ENCODE peak calls at places on chromosomes 12 and 14, in five cellular contexts. O is H1, D is H9, K is neuronal stem cell, X is trophoblast cell. U is an unnamed sample.

GRCh38 chr12:87092421-87092820 is 836.2 kb upstream of the MGAT4C start:
- DNase-seq in X (no peak), K (no peak), O (no peak), D (no peak), U (no peak)

GRCh38 chr14:80644826-80645225 is 296.7 kb downstream of the CEP128 start:
- DNase-seq in K (no peak), D (no peak), X (no peak), O (no peak), U (no peak)

GRCh38 chr14:48536318-48536717 is 860.9 kb upstream of the MDGA2 start:
- DNase-seq in K (peak), X (no peak), O (peak), D (peak), U (no peak)

GRCh38 chr12:119775246-119775895 is 101.7 kb downstream of the CIT start:
- DNase-seq in X (no peak), D (peak), O (no peak), K (no peak), U (no peak)

GRCh38 chr12:117155278-117156060 is 34.8 kb downstream of the FBXO21 start:
- DNase-seq in K (peak), X (peak), D (peak), O (peak), U (peak)

GRCh38 chr12:98821849-98822248 is 176.8 kb downstream of the APAF1 start:
- DNase-seq in D (no peak), X (no peak), O (no peak), K (no peak), U (no peak)

GRCh38 chr14:103828315-103828967 is 18.9 kb downstream of the PPP1R13B start:
- DNase-seq in X (no peak), K (no peak), O (no peak), D (no peak), U (no peak)

GRCh38 chr12:24562761-24563392 is 386.0 kb downstream of the BCAT1 start:
- DNase-seq in K (peak), D (peak), X (no peak), O (peak), U (peak)

GRCh38 chr14:64400829-64401459 is 12.8 kb downstream of the MTHFD1 start:
- DNase-seq in X (no peak), K (no peak), D (no peak), O (no peak), U (no peak)

DNA sequence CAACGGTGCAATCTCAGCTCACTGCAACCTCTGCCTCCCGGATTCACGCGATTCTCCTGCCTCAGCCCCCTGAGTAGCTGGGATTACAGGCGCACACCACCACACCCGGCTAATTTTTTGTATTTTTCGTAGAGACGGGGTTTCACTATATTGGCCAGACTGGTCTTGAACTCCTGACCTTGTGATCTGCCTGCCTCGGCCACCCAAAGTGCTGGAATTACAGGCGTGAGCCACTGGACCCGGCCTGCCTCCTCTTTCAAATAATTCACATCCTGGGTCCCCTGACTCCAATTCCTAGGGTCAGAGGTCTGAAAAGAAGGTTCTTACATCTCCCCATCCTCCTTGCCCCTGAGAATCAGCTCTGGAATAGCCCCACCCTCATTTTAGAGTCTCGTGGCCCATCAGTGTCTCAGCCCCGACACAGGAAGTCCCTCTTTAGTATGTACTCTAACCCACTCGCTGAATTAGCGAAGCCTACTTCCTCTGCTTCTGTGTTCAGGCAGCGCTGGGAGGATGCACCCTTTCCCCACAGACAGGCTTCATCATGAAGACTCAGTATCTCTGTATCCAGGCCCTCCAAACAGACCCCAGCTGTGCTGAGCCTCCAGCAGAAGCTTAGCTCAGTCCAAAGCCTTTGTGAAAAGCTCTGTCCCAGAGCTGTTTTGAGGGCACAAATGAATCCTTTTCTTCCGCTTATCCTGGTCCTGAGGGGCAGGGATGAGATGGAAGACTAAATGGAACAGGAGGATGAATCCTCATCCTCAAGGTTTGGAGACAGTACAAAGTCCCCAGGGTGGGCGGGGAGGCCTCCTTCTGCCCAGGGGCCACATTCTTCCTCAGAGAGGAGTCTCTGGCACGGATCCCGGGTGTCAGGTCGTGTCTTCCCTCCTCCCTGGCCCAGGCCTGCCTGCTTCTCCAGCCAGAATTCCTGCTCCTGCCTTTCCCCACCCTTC is 3.5 kb downstream of the LPAR5 start:
- DNase-seq in X (no peak), O (no peak), D (no peak), K (no peak), U (no peak)
- H3K4me2 ChIP-seq in X (no peak), O (no peak), D (no peak), K (no peak), U (no peak)

GRCh38 chr12:82458101-82458500 is 99.8 kb downstream of the METTL25 start:
- DNase-seq in X (no peak), O (no peak), D (no peak), K (no peak), U (no peak)

GRCh38 chr12:82461393-82461792 is 103.1 kb downstream of the METTL25 start:
- DNase-seq in D (no peak), X (no peak), O (no peak), K (no peak), U (no peak)

GRCh38 chr12:82461851-82462250 is 103.5 kb downstream of the METTL25 start:
- DNase-seq in O (no peak), X (no peak), D (no peak), K (no peak), U (no peak)

DNA sequence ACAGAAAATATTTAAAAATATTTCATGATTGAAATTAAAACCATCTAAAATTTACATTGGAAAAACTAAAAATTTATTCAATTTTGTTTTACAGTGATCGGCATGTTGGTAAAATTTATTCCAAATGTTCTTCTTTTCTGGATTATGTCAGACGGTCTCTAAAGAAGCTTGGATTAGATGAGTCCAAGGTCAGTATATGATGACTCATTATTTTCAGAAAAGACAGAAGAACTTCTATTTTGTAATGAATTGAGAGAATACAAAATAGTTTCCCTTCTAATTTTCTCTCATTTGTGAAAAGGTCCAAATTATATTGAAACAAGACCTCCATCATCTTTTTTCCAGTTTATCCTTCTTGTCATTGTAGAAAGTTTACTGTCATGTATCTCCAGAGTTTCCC is 98.3 kb downstream of the METTL25 start:
- DNase-seq in D (no peak), X (no peak), O (no peak), K (no peak), U (no peak)
- H2BK12ac ChIP-seq in D (no peak), X (no peak), O (no peak), K (no peak), U (no peak)

DNA sequence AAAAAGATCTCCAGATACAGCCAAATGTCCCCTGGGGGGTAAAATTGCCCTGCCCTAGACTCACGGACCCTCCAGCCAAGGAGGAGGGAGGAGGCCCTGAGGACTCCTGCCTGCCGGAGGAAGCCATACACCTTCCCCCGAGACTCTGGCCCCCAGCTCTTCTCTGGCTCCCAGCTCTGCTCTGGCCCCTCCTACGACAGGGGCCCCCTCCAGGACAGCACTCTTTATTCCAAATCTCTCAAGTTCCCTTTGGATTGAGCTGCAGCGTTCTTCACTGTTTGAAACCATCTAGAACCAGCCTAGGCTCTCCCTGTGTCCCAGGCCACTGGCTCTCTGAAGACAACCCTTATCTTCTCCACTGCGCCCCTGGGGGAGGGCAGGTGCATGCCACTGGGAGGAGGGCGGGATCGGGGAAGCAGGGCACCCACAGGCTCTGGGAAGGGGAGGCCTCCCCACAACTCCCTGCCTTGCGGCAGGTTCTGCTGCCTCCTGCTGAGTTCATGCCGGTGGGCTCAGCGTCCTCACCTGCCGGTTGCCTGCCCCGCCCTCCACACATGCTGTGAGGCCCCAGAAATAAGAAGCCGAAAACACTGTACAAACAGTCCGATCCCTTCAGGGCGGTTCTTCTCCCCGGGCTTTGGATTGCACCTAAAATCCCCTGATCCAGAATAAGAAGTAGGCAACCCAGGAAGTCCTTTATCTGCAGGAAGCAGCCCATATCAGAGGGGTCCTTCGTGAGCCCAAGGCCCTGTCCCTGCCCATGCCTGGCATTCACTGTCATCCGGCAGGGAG is 112.7 kb downstream of the DICER1 start:
- DNase-seq in X (no peak), O (peak), D (peak), K (no peak), U (no peak)
- H3K4me2 ChIP-seq in X (no peak), O (no peak), D (no peak), K (no peak), U (no peak)

GRCh38 chr12:121467638-121468403 is 67.9 kb downstream of the RNF34 start:
- DNase-seq in O (peak), X (no peak), K (peak), D (peak), U (peak)
- H2BK12ac ChIP-seq in O (no peak), X (no peak), K (peak), D (no peak), U (no peak)